ENCODE peak calls at places on chromosome X, in eight cellular contexts. One of them, this sample, is unnamed.

GRCh38 chrX:133921764-133922389 is 63.5 kb downstream of the GPC3 start:
- DNase-seq in K562: peak
- DNase-seq in A549: peak
- DNase-seq in GM23338: peak
- DNase-seq in SK-N-SH: peak
- DNase-seq in HepG2: peak
- DNase-seq in GM12878: no peak
- DNase-seq in HCT116: peak
- DNase-seq in this sample: peak

GRCh38 chrX:66022742-66023725 is 16.8 kb downstream of the VSIG4 start:
- DNase-seq in K562: peak
- DNase-seq in A549: peak
- DNase-seq in GM23338: peak
- DNase-seq in SK-N-SH: no peak
- DNase-seq in HepG2: no peak
- DNase-seq in GM12878: no peak
- DNase-seq in HCT116: no peak
- DNase-seq in this sample: no peak

GRCh38 chrX:23656684-23657083 is 10.6 kb upstream of the PRDX4 start:
- DNase-seq in K562: no peak
- DNase-seq in A549: no peak
- DNase-seq in GM23338: no peak
- DNase-seq in SK-N-SH: no peak
- DNase-seq in HepG2: no peak
- DNase-seq in GM12878: no peak
- DNase-seq in HCT116: no peak
- DNase-seq in this sample: no peak

GRCh38 chrX:105114554-105115130 is 105.9 kb downstream of the TEX13A start:
- DNase-seq in K562: no peak
- DNase-seq in A549: no peak
- DNase-seq in GM23338: no peak
- DNase-seq in SK-N-SH: no peak
- DNase-seq in HepG2: no peak
- DNase-seq in GM12878: no peak
- DNase-seq in HCT116: no peak
- DNase-seq in this sample: no peak

GRCh38 chrX:131068945-131069719 is 11.0 kb downstream of the ARHGAP36 start:
- DNase-seq in K562: peak
- DNase-seq in A549: peak
- DNase-seq in GM23338: peak
- DNase-seq in SK-N-SH: peak
- DNase-seq in HepG2: peak
- DNase-seq in GM12878: no peak
- DNase-seq in HCT116: peak
- DNase-seq in this sample: peak

GRCh38 chrX:46185923-46186810 is 359.1 kb downstream of the ZNF674 start:
- DNase-seq in K562: no peak
- DNase-seq in A549: no peak
- DNase-seq in GM23338: no peak
- DNase-seq in SK-N-SH: no peak
- DNase-seq in HepG2: peak
- DNase-seq in GM12878: no peak
- DNase-seq in HCT116: no peak
- DNase-seq in this sample: no peak

GRCh38 chrX:46330981-46331380 is 214.2 kb downstream of the ZNF674 start:
- DNase-seq in K562: no peak
- DNase-seq in A549: no peak
- DNase-seq in GM23338: no peak
- DNase-seq in SK-N-SH: no peak
- DNase-seq in HepG2: no peak
- DNase-seq in GM12878: no peak
- DNase-seq in HCT116: no peak
- DNase-seq in this sample: no peak

GRCh38 chrX:55144697-55145096 is 55.9 kb downstream of the PAGE2 start:
- DNase-seq in K562: no peak
- DNase-seq in A549: no peak
- DNase-seq in GM23338: no peak
- DNase-seq in SK-N-SH: no peak
- DNase-seq in HepG2: no peak
- DNase-seq in GM12878: no peak
- DNase-seq in HCT116: no peak
- DNase-seq in this sample: no peak

GRCh38 chrX:68989865-68990606 is 161.2 kb downstream of the EFNB1 start:
- DNase-seq in K562: no peak
- DNase-seq in A549: no peak
- DNase-seq in GM23338: peak
- DNase-seq in SK-N-SH: peak
- DNase-seq in HepG2: no peak
- DNase-seq in GM12878: no peak
- DNase-seq in HCT116: no peak
- DNase-seq in this sample: no peak

GRCh38 chrX:46770817-46771163 is 11.9 kb upstream of the SLC9A7 start:
- DNase-seq in K562: no peak
- DNase-seq in A549: peak
- DNase-seq in GM23338: no peak
- DNase-seq in SK-N-SH: no peak
- DNase-seq in HepG2: no peak
- DNase-seq in GM12878: no peak
- DNase-seq in HCT116: no peak
- DNase-seq in this sample: no peak

GRCh38 chrX:10395643-10396042 is 224.7 kb downstream of the MID1 start:
- DNase-seq in K562: no peak
- DNase-seq in A549: no peak
- DNase-seq in GM23338: no peak
- DNase-seq in SK-N-SH: no peak
- DNase-seq in HepG2: no peak
- DNase-seq in GM12878: no peak
- DNase-seq in HCT116: no peak
- DNase-seq in this sample: no peak

GRCh38 chrX:81174286-81174685 is 27.4 kb downstream of the HMGN5 start:
- DNase-seq in K562: no peak
- DNase-seq in A549: peak
- DNase-seq in GM23338: peak
- DNase-seq in SK-N-SH: no peak
- DNase-seq in HepG2: peak
- DNase-seq in GM12878: no peak
- DNase-seq in HCT116: no peak
- DNase-seq in this sample: no peak

GRCh38 chrX:24148118-24148517 is 1.4 kb upstream of the ZFX start:
- DNase-seq in K562: no peak
- DNase-seq in A549: no peak
- DNase-seq in GM23338: no peak
- DNase-seq in SK-N-SH: no peak
- DNase-seq in HepG2: no peak
- DNase-seq in GM12878: no peak
- DNase-seq in HCT116: no peak
- DNase-seq in this sample: no peak

GRCh38 chrX:69152398-69152797 is 12.9 kb downstream of the PJA1 start:
- DNase-seq in K562: no peak
- DNase-seq in A549: peak
- DNase-seq in GM23338: no peak
- DNase-seq in SK-N-SH: peak
- DNase-seq in HepG2: peak
- DNase-seq in GM12878: no peak
- DNase-seq in HCT116: no peak
- DNase-seq in this sample: no peak

GRCh38 chrX:23344208-23344903 is 9.7 kb downstream of the PTCHD1 start:
- DNase-seq in K562: no peak
- DNase-seq in A549: no peak
- DNase-seq in GM23338: peak
- DNase-seq in SK-N-SH: no peak
- DNase-seq in HepG2: no peak
- DNase-seq in GM12878: no peak
- DNase-seq in HCT116: no peak
- DNase-seq in this sample: no peak

GRCh38 chrX:63746278-63746677 is 38.7 kb downstream of the ARHGEF9 start:
- DNase-seq in K562: no peak
- DNase-seq in A549: no peak
- DNase-seq in GM23338: no peak
- DNase-seq in SK-N-SH: no peak
- DNase-seq in HepG2: no peak
- DNase-seq in GM12878: no peak
- DNase-seq in HCT116: no peak
- DNase-seq in this sample: no peak

GRCh38 chrX:19630228-19630627 is 114.9 kb upstream of the MAP3K15 start:
- DNase-seq in K562: no peak
- DNase-seq in A549: no peak
- DNase-seq in GM23338: no peak
- DNase-seq in SK-N-SH: no peak
- DNase-seq in HepG2: no peak
- DNase-seq in GM12878: peak
- DNase-seq in HCT116: no peak
- DNase-seq in this sample: no peak

GRCh38 chrX:154401918-154402621 is 3.9 kb downstream of the RPL10 start:
- DNase-seq in K562: no peak
- DNase-seq in A549: no peak
- DNase-seq in GM23338: no peak
- DNase-seq in SK-N-SH: no peak
- DNase-seq in HepG2: no peak
- DNase-seq in GM12878: no peak
- DNase-seq in HCT116: no peak
- DNase-seq in this sample: no peak

DNA sequence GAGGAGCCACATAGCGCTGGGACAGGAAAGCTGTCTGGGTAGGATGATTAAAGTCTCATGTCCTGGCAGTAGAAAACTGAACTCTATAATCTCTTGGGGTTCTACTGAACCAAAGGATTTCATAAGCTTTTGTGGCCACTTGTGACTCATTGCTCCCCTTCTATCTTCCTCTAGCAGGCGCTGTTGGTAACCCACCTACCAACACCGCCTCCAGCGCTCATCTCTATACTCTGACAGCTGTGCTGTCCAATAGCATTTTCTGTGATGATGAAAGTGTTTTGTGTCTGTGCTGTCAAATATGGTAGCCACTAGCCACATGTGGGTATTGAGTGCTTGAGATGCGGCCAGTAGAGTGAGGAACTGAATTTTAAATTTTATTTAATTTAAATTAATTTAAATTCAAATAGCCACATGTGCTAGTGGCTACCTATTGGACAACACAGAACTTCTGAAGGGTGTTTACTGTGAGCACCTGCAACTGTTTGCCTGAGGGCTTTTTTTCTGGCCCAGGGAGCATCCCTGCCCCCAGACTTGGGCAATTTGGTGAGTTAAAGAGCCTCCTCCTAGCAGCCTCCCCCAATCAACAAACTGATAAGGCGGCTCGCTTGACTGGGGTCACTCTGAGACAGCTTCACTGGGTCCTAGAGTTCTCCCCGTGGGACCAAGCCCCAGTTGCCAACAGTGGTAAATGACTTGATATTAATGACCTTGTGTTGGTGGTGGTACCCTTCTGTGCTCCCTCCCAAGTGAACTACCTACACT is 169.2 kb upstream of the ATP6AP2 start:
- DNase-seq in K562: peak
- DNase-seq in A549: peak
- DNase-seq in GM23338: peak
- DNase-seq in SK-N-SH: no peak
- DNase-seq in HepG2: peak
- DNase-seq in GM12878: no peak
- DNase-seq in HCT116: no peak
- DNase-seq in this sample: no peak
- TF ChIP-seq CTCF in K562: peak
- TF ChIP-seq CTCF in A549: no peak
- TF ChIP-seq CTCF in GM23338: peak
- TF ChIP-seq CTCF in SK-N-SH: peak
- TF ChIP-seq CTCF in HepG2: no peak
- TF ChIP-seq CTCF in GM12878: no peak
- TF ChIP-seq CTCF in HCT116: no peak
- TF ChIP-seq CTCF in this sample: no peak

DNA sequence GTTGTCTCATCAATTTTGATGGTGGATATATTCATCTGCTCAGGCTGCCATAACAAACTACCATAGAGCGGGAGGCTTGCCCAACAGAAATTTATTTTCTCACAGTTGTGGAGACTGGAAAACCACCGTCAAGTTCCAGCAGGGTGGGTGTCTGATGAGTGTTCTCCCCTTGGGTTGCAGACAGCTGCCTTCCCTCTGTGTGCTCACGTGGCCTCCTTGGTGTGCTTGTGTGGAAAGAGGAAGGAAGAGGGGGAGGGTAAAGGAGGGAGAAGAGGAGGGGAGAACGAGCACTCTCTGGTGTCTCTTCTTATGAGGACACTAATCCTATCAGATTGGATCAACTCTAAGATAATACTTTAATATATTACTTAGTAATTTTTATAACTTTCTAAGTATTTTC is 123.8 kb upstream of the TEX13D start:
- DNase-seq in K562: no peak
- DNase-seq in A549: no peak
- DNase-seq in GM23338: no peak
- DNase-seq in SK-N-SH: no peak
- DNase-seq in HepG2: no peak
- DNase-seq in GM12878: no peak
- DNase-seq in HCT116: no peak
- DNase-seq in this sample: peak
- TF ChIP-seq REST in K562: no peak
- TF ChIP-seq REST in A549: no peak
- TF ChIP-seq REST in GM23338: no peak
- TF ChIP-seq REST in SK-N-SH: no peak
- TF ChIP-seq REST in HepG2: no peak
- TF ChIP-seq REST in GM12878: no peak
- TF ChIP-seq REST in HCT116: no peak
- TF ChIP-seq REST in this sample: no peak

DNA sequence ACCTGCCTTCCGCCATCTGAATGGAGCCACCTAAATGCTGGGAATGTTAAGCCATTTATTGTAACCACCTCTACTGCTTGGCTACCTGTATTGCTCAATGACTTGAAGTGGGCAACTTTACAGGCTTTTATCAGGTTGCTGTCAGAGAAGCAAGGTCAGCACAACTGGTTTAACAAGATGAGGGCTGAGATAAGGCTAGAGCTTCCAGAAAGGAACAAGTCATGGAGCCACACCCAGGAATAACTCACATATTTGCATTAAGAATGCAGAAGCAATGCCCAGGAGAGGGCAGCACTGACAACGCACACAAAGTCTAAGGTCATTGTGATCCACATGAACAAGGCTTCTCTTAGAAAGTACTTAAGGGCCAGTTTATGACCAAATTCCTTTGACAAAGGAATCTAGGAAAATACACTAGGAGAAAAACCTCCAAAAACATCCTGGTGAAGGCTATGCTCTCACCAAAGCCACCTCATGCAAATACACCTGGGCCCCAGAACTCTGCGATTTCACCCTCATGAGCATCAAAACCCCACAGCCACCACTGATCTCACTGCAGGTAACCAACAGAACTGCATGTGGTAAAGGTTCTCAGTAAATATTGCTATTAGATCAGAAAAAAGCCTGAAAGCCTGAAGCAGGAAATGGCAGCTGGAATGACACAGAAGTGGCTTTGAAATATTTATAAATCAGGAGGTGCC is 15.0 kb upstream of the STS start:
- DNase-seq in K562: peak
- DNase-seq in A549: peak
- DNase-seq in GM23338: peak
- DNase-seq in SK-N-SH: no peak
- DNase-seq in HepG2: peak
- DNase-seq in GM12878: no peak
- DNase-seq in HCT116: peak
- DNase-seq in this sample: peak
- TF ChIP-seq CTCF in K562: peak
- TF ChIP-seq CTCF in A549: peak
- TF ChIP-seq CTCF in GM23338: peak
- TF ChIP-seq CTCF in SK-N-SH: peak
- TF ChIP-seq CTCF in HepG2: peak
- TF ChIP-seq CTCF in GM12878: peak
- TF ChIP-seq CTCF in HCT116: peak
- TF ChIP-seq CTCF in this sample: no peak

GRCh38 chrX:30715976-30716375 is 62.8 kb downstream of the GK start:
- DNase-seq in K562: no peak
- DNase-seq in A549: no peak
- DNase-seq in GM23338: no peak
- DNase-seq in SK-N-SH: no peak
- DNase-seq in HepG2: no peak
- DNase-seq in GM12878: no peak
- DNase-seq in HCT116: no peak
- DNase-seq in this sample: no peak
- TF ChIP-seq REST in K562: no peak
- TF ChIP-seq REST in A549: no peak
- TF ChIP-seq REST in GM23338: no peak
- TF ChIP-seq REST in SK-N-SH: no peak
- TF ChIP-seq REST in HepG2: no peak
- TF ChIP-seq REST in GM12878: no peak
- TF ChIP-seq REST in HCT116: no peak
- TF ChIP-seq REST in this sample: no peak